ENCODE peak calls at places on chromosomes 2 and 18, in ten cellular contexts. X is HS-5; Q is activated T-helper 1 cell treated with anti-CD3 and anti-CD28 coated beads, Interleukin-2, amount 50 U/mL, for 16 hours; G is NCI-H1694 treated with DMSO at 0.1 percent for 48 hours; E is activated T-cell treated with anti-CD3 and anti-CD28 coated beads, Interleukin-2, amount 50 U/mL, for 24 hours; L is activated naive CD4-positive, alpha-beta T cell treated with Interleukin-2 at 50 U/mL for 16 hours; D is activated CD8-positive, alpha-beta memory T cell treated with anti-CD3 and anti-CD28 coated beads for 1 hour; H is T-helper 2 cell; N is nephron progenitor cell; W is stomach. S is an unnamed sample.

GRCh38 chr2:37232131-37232933 is 874 bp downstream of the NDUFAF7 start:
- DNase-seq in H (no peak), L (no peak), Q (no peak), E (no peak), X (peak; percentile 3), D (no peak), W (no peak), G (no peak), N (peak; percentile 26), S (peak; percentile 65)

GRCh38 chr2:196586511-196586991 is 53.0 kb upstream of the CCDC150 start:
- DNase-seq in E (no peak), D (no peak), W (no peak), G (peak; percentile 60), N (no peak), L (no peak), H (no peak), Q (no peak), X (peak; percentile 81), S (peak; percentile 73)

GRCh38 chr2:56239437-56239836 is 55.6 kb downstream of the CCDC85A start:
- DNase-seq in N (no peak), D (no peak), G (no peak), X (peak; percentile 11), Q (no peak), E (no peak), H (no peak), L (no peak), W (no peak), S (no peak)

GRCh38 chr18:79950440-79951341 is 762 bp downstream of the SLC66A2 start:
- DNase-seq in X (no peak), H (no peak), E (peak; percentile 55), Q (no peak), D (no peak), W (peak; percentile 50), N (peak; percentile 56), L (no peak), G (no peak), S (no peak)

GRCh38 chr2:189363559-189363958 is 77.7 kb upstream of the WDR75 start:
- DNase-seq in G (no peak), E (no peak), Q (no peak), N (no peak), X (no peak), D (no peak), W (no peak), H (no peak), L (no peak), S (no peak)

GRCh38 chr2:85888020-85888744 is 608 bp downstream of the ST3GAL5 start:
- DNase-seq in L (peak; percentile 52), W (no peak), N (no peak), X (no peak), H (peak; percentile 12), G (no peak), Q (peak; percentile 13), E (peak; percentile 69), D (peak; percentile 7), S (no peak)

GRCh38 chr2:176557821-176558220 is 288.6 kb downstream of the MTX2 start:
- DNase-seq in N (no peak), D (no peak), L (no peak), X (no peak), W (no peak), G (no peak), H (no peak), E (no peak), Q (no peak), S (no peak)

GRCh38 chr2:144147356-144147755 is 372.6 kb downstream of the ZEB2 start:
- DNase-seq in L (no peak), W (no peak), D (no peak), E (no peak), X (no peak), N (no peak), H (no peak), Q (no peak), G (no peak), S (no peak)

GRCh38 chr2:120867290-120868231 is 131.9 kb downstream of the GLI2 start:
- DNase-seq in Q (no peak), H (no peak), L (no peak), D (no peak), N (peak; percentile 76), X (no peak), W (peak; percentile 63), E (no peak), G (no peak), S (no peak)

GRCh38 chr18:55048892-55049291 is 89.6 kb upstream of the CCDC68 start:
- DNase-seq in W (no peak), L (no peak), H (no peak), G (no peak), D (no peak), E (no peak), N (no peak), X (peak; percentile 38), Q (no peak), S (no peak)

GRCh38 chr2:43010428-43011141 is 215.8 kb downstream of the ZFP36L2 start:
- DNase-seq in H (no peak), E (no peak), L (no peak), G (no peak), W (peak; percentile 15), Q (no peak), X (no peak), N (no peak), D (no peak), S (peak; percentile 17)

GRCh38 chr2:20615466-20616241 is 35.2 kb downstream of the HS1BP3 start:
- DNase-seq in H (no peak), W (peak; percentile 25), L (no peak), D (no peak), N (no peak), X (no peak), G (no peak), Q (no peak), E (no peak), S (no peak)

GRCh38 chr2:113160962-113161361 is 12.8 kb upstream of the PSD4 start:
- DNase-seq in W (no peak), L (no peak), H (no peak), N (no peak), E (no peak), X (no peak), G (no peak), Q (no peak), D (no peak), S (no peak)

GRCh38 chr2:234164499-234165409 is 114.3 kb downstream of the SPP2 start:
- DNase-seq in X (no peak), D (peak; percentile 27), Q (peak; percentile 42), E (peak; percentile 55), G (no peak), W (no peak), N (no peak), H (no peak), L (peak; percentile 41), S (no peak)

GRCh38 chr18:79887181-79888000 is 64.1 kb downstream of the SLC66A2 start:
- DNase-seq in G (no peak), W (no peak), Q (no peak), H (no peak), N (no peak), D (no peak), X (no peak), E (no peak), L (no peak), S (no peak)

GRCh38 chr18:72460210-72460680 is 83.9 kb downstream of the CBLN2 start:
- DNase-seq in X (peak; percentile 36), E (no peak), W (no peak), D (no peak), N (no peak), H (no peak), G (no peak), L (no peak), Q (no peak), S (peak; percentile 56)

S was measured in OCI-M1.